ENCODE peak calls at places on chromosome 10, in five cellular contexts. H is H9, R is neuronal stem cell, Z is IMR-90, U is mesendoderm. Y is an unnamed sample.

GRCh38 chr10:35613597-35614226 is 8.6 kb downstream of the GJD4 start:
- DNase-seq in H (no peak), R (no peak), Z (peak), U (no peak), Y (peak)

GRCh38 chr10:19325581-19325980 is 277.0 kb downstream of the MALRD1 start:
- DNase-seq in H (no peak), R (no peak), Z (peak), U (peak), Y (no peak)

GRCh38 chr10:115963848-115964247 is 309.2 kb downstream of the GFRA1 start:
- DNase-seq in H (no peak), R (no peak), Z (peak), U (peak), Y (peak)

GRCh38 chr10:3433988-3434387 is 261.4 kb upstream of the PITRM1 start:
- DNase-seq in H (no peak), R (no peak), Z (no peak), U (no peak), Y (no peak)

GRCh38 chr10:79202188-79203013 is 133.6 kb downstream of the ZMIZ1 start:
- DNase-seq in H (peak), R (no peak), Z (peak), U (peak), Y (peak)

GRCh38 chr10:50554995-50555568 is 68.7 kb downstream of the SGMS1 start:
- DNase-seq in H (peak), R (no peak), Z (peak), U (peak), Y (no peak)

GRCh38 chr10:74825371-74826141 is 844 bp upstream of the KAT6B start:
- DNase-seq in H (no peak), R (peak), Z (no peak), U (no peak), Y (no peak)

GRCh38 chr10:55852850-55853249 is 508.2 kb downstream of the ZWINT start:
- DNase-seq in H (no peak), R (no peak), Z (no peak), U (no peak), Y (no peak)

GRCh38 chr10:90960355-90960814 is 39.5 kb upstream of the ANKRD1 start:
- DNase-seq in H (no peak), R (no peak), Z (peak), U (peak), Y (peak)

GRCh38 chr10:133324198-133324792 is 12.4 kb downstream of the CALY start:
- DNase-seq in H (peak), R (no peak), Z (peak), U (peak), Y (peak)

GRCh38 chr10:24255115-24255895 is 46.4 kb downstream of the KIAA1217 start:
- DNase-seq in H (peak), R (no peak), Z (no peak), U (peak), Y (no peak)

GRCh38 chr10:127894146-127894545 is 1.4 kb upstream of the CLRN3 start:
- DNase-seq in H (no peak), R (no peak), Z (no peak), U (no peak), Y (no peak)

GRCh38 chr10:6018422-6018821 is 41.1 kb upstream of the IL15RA start:
- DNase-seq in H (no peak), R (no peak), Z (no peak), U (no peak), Y (no peak)

GRCh38 chr10:64648915-64649314 is 1127.7 kb downstream of the REEP3 start:
- DNase-seq in H (peak), R (no peak), Z (no peak), U (peak), Y (no peak)

GRCh38 chr10:22630229-22631174 is 83.9 kb downstream of the PIP4K2A start:
- DNase-seq in H (no peak), R (no peak), Z (peak), U (peak), Y (peak)

GRCh38 chr10:124680675-124681074 is 63.5 kb downstream of the FAM53B start:
- DNase-seq in H (no peak), R (no peak), Z (peak), U (no peak), Y (peak)

GRCh38 chr10:117511601-117512390 is 30.8 kb upstream of the EMX2 start:
- DNase-seq in H (peak), R (no peak), Z (no peak), U (no peak), Y (no peak)

GRCh38 chr10:77475522-77475921 is 162.1 kb downstream of the KCNMA1 start:
- DNase-seq in H (no peak), R (no peak), Z (no peak), U (no peak), Y (no peak)

GRCh38 chr10:4947039-4947634 is 16.1 kb upstream of the AKR1C1 start:
- DNase-seq in H (no peak), R (no peak), Z (peak), U (no peak), Y (peak)

GRCh38 chr10:43160067-43160918 is 22.0 kb downstream of the CSGALNACT2 start:
- DNase-seq in H (no peak), R (no peak), Z (peak), U (no peak), Y (peak)

GRCh38 chr10:128337860-128338378 is 211.7 kb upstream of the MKI67 start:
- DNase-seq in H (no peak), R (no peak), Z (no peak), U (no peak), Y (no peak)

GRCh38 chr10:97190452-97190851 is 4.7 kb upstream of the SLIT1 start:
- DNase-seq in H (no peak), R (no peak), Z (no peak), U (no peak), Y (no peak)

GRCh38 chr10:14200645-14201534 is 129.8 kb downstream of the FRMD4A start:
- DNase-seq in H (peak), R (no peak), Z (peak), U (peak), Y (no peak)

GRCh38 chr10:96618648-96619047 is 31.8 kb upstream of the TM9SF3 start:
- DNase-seq in H (no peak), R (no peak), Z (no peak), U (no peak), Y (no peak)

GRCh38 chr10:10804998-10805737 is 212.5 kb upstream of the CELF2 start:
- DNase-seq in H (no peak), R (no peak), Z (peak), U (peak), Y (no peak)

GRCh38 chr10:124354411-124355382 is 64.0 kb downstream of the OAT start:
- DNase-seq in H (peak), R (peak), Z (peak), U (peak), Y (peak)

DNA sequence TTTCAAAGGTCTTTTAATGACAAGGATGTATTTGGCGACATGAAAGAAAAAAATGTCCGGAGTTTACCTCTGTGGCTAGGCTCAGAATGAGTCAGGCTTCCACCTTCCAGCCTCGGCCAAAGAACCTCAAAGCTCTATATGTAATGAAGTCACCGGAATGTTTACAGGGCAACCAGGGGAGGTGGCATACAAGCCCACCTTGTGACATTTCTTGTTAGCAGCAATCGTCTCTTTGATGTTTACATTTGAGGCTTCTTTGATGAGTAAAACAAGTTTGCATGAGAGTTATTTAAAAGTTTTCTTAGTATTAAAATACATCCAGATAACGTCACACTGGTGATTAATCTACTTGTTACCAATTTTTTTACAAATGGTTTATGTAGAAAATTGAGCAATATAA is 133.1 kb upstream of the ADAM12 start:
- DNase-seq in H (no peak), R (no peak), Z (no peak), U (no peak), Y (peak)
- H2AK5ac ChIP-seq in H (no peak), R (no peak), Z (no peak), U (no peak), Y (no peak)

GRCh38 chr10:75951627-75952026 is 520.2 kb downstream of the LRMDA start:
- DNase-seq in H (no peak), R (no peak), Z (no peak), U (no peak), Y (no peak)

GRCh38 chr10:75954486-75954885 is 523.1 kb downstream of the LRMDA start:
- DNase-seq in H (no peak), R (no peak), Z (no peak), U (no peak), Y (no peak)

GRCh38 chr10:75951026-75951589 is 519.7 kb downstream of the LRMDA start:
- DNase-seq in H (no peak), R (no peak), Z (no peak), U (no peak), Y (peak)

GRCh38 chr10:75950307-75950706 is 518.9 kb downstream of the LRMDA start:
- DNase-seq in H (no peak), R (no peak), Z (no peak), U (no peak), Y (peak)

DNA sequence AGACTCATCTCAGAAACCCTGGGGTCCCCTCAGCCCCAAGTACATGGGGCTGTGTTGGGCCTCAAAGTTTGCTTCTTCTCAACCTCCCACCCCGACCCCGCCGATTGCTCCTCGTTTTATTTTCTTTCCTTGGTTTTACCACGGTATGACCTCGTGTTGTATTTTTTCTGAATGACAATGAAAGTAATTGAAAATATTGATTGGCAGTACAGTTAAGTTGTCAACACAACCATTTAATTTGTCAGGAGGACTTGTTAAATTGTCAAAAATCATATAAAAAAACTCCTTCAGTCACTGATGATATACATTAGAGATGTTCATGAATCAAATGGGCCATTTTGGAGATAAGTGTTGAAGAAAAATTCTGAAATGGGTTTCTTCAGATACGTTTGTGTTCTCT is 520.7 kb downstream of the LRMDA start:
- DNase-seq in H (no peak), R (no peak), Z (no peak), U (no peak), Y (no peak)
- H2AK5ac ChIP-seq in H (no peak), R (no peak), Z (no peak), U (no peak), Y (no peak)

GRCh38 chr10:70966848-70967553 is 78.6 kb upstream of the PCBD1 start:
- DNase-seq in H (no peak), R (no peak), Z (no peak), U (no peak), Y (no peak)

GRCh38 chr10:70964281-70964680 is 75.9 kb upstream of the PCBD1 start:
- DNase-seq in H (no peak), R (no peak), Z (no peak), U (no peak), Y (no peak)

GRCh38 chr10:70964881-70965280 is 76.5 kb upstream of the PCBD1 start:
- DNase-seq in H (no peak), R (no peak), Z (no peak), U (no peak), Y (no peak)

GRCh38 chr10:70963271-70963670 is 74.9 kb upstream of the PCBD1 start:
- DNase-seq in H (no peak), R (no peak), Z (no peak), U (no peak), Y (no peak)

DNA sequence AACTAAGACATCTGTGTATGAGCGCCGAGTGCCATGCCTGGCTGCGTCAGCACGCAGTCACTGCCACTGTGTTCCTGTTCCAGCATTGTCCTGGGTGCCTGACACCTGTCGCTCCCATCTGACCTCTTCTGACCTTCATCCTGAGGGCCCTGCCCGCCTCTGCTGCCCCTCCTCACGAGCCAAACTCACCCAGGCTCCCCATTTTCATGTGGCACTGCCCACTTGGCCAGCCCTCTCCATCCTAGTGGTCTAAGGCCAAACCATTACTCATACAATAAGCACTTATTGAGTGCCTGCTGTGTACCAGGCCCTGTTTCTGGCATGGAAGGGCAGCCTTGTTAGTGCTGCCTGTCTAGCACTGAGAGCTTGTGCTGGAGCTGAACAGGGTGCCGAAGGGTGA is 77.2 kb upstream of the PCBD1 start:
- DNase-seq in H (no peak), R (no peak), Z (no peak), U (no peak), Y (no peak)
- H2AK5ac ChIP-seq in H (no peak), R (peak), Z (no peak), U (no peak), Y (no peak)

GRCh38 chr10:95125582-95125981 is 56.3 kb upstream of the CYP2C8 start:
- DNase-seq in H (no peak), R (no peak), Z (no peak), U (no peak), Y (no peak)

GRCh38 chr10:95116869-95117269 is 47.6 kb upstream of the CYP2C8 start:
- DNase-seq in H (no peak), R (no peak), Z (no peak), U (no peak), Y (no peak)

GRCh38 chr10:95121904-95122303 is 52.6 kb upstream of the CYP2C8 start:
- DNase-seq in H (no peak), R (no peak), Z (no peak), U (no peak), Y (peak)
- H2AK5ac ChIP-seq in H (no peak), R (no peak), Z (no peak), U (no peak), Y (no peak)

DNA sequence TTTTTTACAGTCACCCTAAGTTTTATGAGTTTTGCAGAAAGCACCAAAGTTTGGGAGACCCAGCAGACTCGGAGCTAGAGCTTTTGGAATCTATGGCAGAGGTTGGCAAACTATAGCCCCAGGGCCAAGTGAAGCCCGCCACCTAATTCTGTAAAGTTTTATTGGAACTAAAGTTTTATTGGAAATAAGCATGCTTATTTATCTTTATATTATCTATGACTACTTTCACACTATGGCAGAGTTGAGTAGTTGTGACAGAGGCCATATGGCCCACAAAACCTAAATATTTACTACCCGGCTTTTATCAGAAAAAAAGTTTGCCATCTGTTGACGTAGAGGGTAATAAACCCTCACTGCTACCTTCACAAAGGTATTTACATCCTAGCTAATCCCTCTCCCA is 267.6 kb downstream of the GPAM start:
- DNase-seq in H (no peak), R (no peak), Z (no peak), U (peak), Y (no peak)
- H2AK5ac ChIP-seq in H (no peak), R (no peak), Z (no peak), U (no peak), Y (no peak)

GRCh38 chr10:76149602-76150138 is 718.2 kb downstream of the LRMDA start:
- DNase-seq in H (no peak), R (no peak), Z (no peak), U (peak), Y (no peak)
- H2AK5ac ChIP-seq in H (no peak), R (no peak), Z (no peak), U (no peak), Y (peak)

GRCh38 chr10:1123972-1124371 is 67.8 kb downstream of the WDR37 start:
- DNase-seq in H (no peak), R (no peak), Z (no peak), U (no peak), Y (no peak)
- H2AK5ac ChIP-seq in H (no peak), R (no peak), Z (no peak), U (no peak), Y (no peak)

Y was measured in mesenchymal stem cell.